ENCODE peak calls at places on chromosomes 2 and 18, in nine cellular contexts. K, V, I, B, Y, O, W, P and F are unnamed samples.

GRCh38 chr2:96147593-96148201 is 2.5 kb upstream of the DUSP2 start:
- DNase-seq in K (no peak), V (no peak), I (no peak), B (no peak), Y (no peak), O (no peak), W (no peak), P (no peak), F (peak; percentile 66)

GRCh38 chr18:80196528-80197320 is 50.6 kb downstream of the PARD6G start:
- DNase-seq in K (peak; percentile 42), V (peak; percentile 20), I (no peak), B (peak; percentile 15), Y (no peak), O (peak; percentile 33), W (no peak), P (no peak), F (no peak)

GRCh38 chr2:180742809-180743208 is 237.6 kb upstream of the UBE2E3 start:
- DNase-seq in K (no peak), V (no peak), I (no peak), B (no peak), Y (no peak), O (peak; percentile 40), W (no peak), P (no peak), F (no peak)

GRCh38 chr2:26018184-26018716 is 15.6 kb upstream of the RAB10 start:
- DNase-seq in K (peak; percentile 87), V (peak; percentile 78), I (peak; percentile 9), B (peak; percentile 93), Y (no peak), O (peak; percentile 62), W (no peak), P (no peak), F (peak; percentile 86)

GRCh38 chr2:85389139-85389538 is 21.0 kb downstream of the CAPG start:
- DNase-seq in K (no peak), V (no peak), I (no peak), B (no peak), Y (no peak), O (no peak), W (no peak), P (no peak), F (no peak)

GRCh38 chr18:65498605-65499004 is 252.2 kb upstream of the CDH7 start:
- DNase-seq in K (no peak), V (no peak), I (no peak), B (no peak), Y (no peak), O (no peak), W (no peak), P (no peak), F (no peak)

GRCh38 chr2:30608643-30609042 is 161.6 kb downstream of the LCLAT1 start:
- DNase-seq in K (no peak), V (no peak), I (no peak), B (no peak), Y (no peak), O (no peak), W (no peak), P (no peak), F (no peak)

GRCh38 chr2:53033416-53033815 is 734.2 kb upstream of the CHAC2 start:
- DNase-seq in K (no peak), V (peak; percentile 72), I (no peak), B (no peak), Y (no peak), O (no peak), W (no peak), P (no peak), F (no peak)

GRCh38 chr2:218567797-218568189 is 358 bp downstream of the USP37 start:
- DNase-seq in K (no peak), V (no peak), I (no peak), B (no peak), Y (peak; percentile 72), O (no peak), W (no peak), P (no peak), F (peak; percentile 62)

GRCh38 chr2:191023235-191023679 is 9.3 kb upstream of the STAT1 start:
- DNase-seq in K (no peak), V (no peak), I (no peak), B (no peak), Y (no peak), O (peak; percentile 88), W (no peak), P (no peak), F (no peak)

GRCh38 chr2:224778474-224778877 is 62.3 kb upstream of the CCDC195 start:
- DNase-seq in K (peak; percentile 77), V (peak; percentile 70), I (peak; percentile 59), B (peak; percentile 55), Y (peak; percentile 56), O (peak; percentile 59), W (peak; percentile 58), P (peak; percentile 46), F (no peak)

GRCh38 chr2:135142323-135142722 is 90.2 kb downstream of the RAB3GAP1 start:
- DNase-seq in K (no peak), V (no peak), I (no peak), B (no peak), Y (no peak), O (no peak), W (no peak), P (no peak), F (no peak)

GRCh38 chr18:2857491-2858063 is 10.8 kb downstream of the EMILIN2 start:
- DNase-seq in K (peak; percentile 99), V (peak; percentile 99), I (no peak), B (peak; percentile 75), Y (no peak), O (no peak), W (no peak), P (no peak), F (no peak)

GRCh38 chr18:50203801-50204604 is 9.1 kb upstream of the MYO5B start:
- DNase-seq in K (peak; percentile 53), V (peak; percentile 11), I (peak; percentile 30), B (peak; percentile 72), Y (no peak), O (peak; percentile 43), W (peak; percentile 60), P (peak; percentile 23), F (peak; percentile 74)

GRCh38 chr2:63654959-63655358 is 66.2 kb downstream of the MDH1 start:
- DNase-seq in K (peak; percentile 66), V (peak; percentile 68), I (no peak), B (no peak), Y (no peak), O (no peak), W (no peak), P (no peak), F (no peak)

GRCh38 chr2:196112408-196113039 is 43.9 kb upstream of the DNAH7 start:
- DNase-seq in K (peak; percentile 85), V (peak; percentile 96), I (no peak), B (peak; percentile 12), Y (no peak), O (no peak), W (no peak), P (no peak), F (no peak)